ENCODE peak calls at places on chromosome 15, in nine cellular contexts. X, H, I, R, F, D, M, B and Y are unnamed samples.

GRCh38 chr15:83365370-83365938 is 81.0 kb upstream of the BNC1 start:
- DNase-seq in X (peak), H (peak), I (peak), R (peak), F (peak), D (no peak), M (no peak), B (peak), Y (no peak)

GRCh38 chr15:22888120-22888859 is 49.8 kb downstream of the NIPA2 start:
- DNase-seq in X (peak), H (no peak), I (peak), R (peak), F (peak), D (no peak), M (no peak), B (peak), Y (peak)

GRCh38 chr15:62498711-62499110 is 333.6 kb upstream of the C2CD4B start:
- DNase-seq in X (no peak), H (no peak), I (no peak), R (no peak), F (no peak), D (no peak), M (no peak), B (no peak), Y (no peak)

GRCh38 chr15:90004252-90004651 is 3.1 kb downstream of the ZNF710 start:
- DNase-seq in X (peak), H (peak), I (no peak), R (no peak), F (no peak), D (no peak), M (no peak), B (no peak), Y (no peak)

GRCh38 chr15:82132116-82132515 is 86.3 kb upstream of the MEX3B start:
- DNase-seq in X (no peak), H (no peak), I (no peak), R (no peak), F (no peak), D (no peak), M (no peak), B (peak), Y (no peak)

GRCh38 chr15:68528891-68529290 is 49.9 kb upstream of the CORO2B start:
- DNase-seq in X (no peak), H (no peak), I (no peak), R (no peak), F (no peak), D (no peak), M (no peak), B (peak), Y (peak)

GRCh38 chr15:70281811-70282307 is 184.1 kb upstream of the TLE3 start:
- DNase-seq in X (no peak), H (no peak), I (no peak), R (no peak), F (no peak), D (no peak), M (no peak), B (peak), Y (no peak)

GRCh38 chr15:78822514-78822913 is 11.2 kb upstream of the ADAMTS7 start:
- DNase-seq in X (no peak), H (no peak), I (no peak), R (no peak), F (no peak), D (no peak), M (no peak), B (no peak), Y (no peak)

GRCh38 chr15:88518903-88519302 is 27.6 kb downstream of the DET1 start:
- DNase-seq in X (no peak), H (no peak), I (no peak), R (no peak), F (no peak), D (no peak), M (no peak), B (no peak), Y (no peak)

GRCh38 chr15:78695849-78696248 is 54.8 kb upstream of the CHRNB4 start:
- DNase-seq in X (no peak), H (no peak), I (no peak), R (no peak), F (no peak), D (no peak), M (peak), B (no peak), Y (no peak)

GRCh38 chr15:80585544-80586018 is 109.5 kb upstream of the ABHD17C start:
- DNase-seq in X (no peak), H (no peak), I (no peak), R (no peak), F (no peak), D (no peak), M (no peak), B (no peak), Y (no peak)

GRCh38 chr15:80419546-80419945 is 15.4 kb downstream of the ARNT2 start:
- DNase-seq in X (no peak), H (no peak), I (no peak), R (no peak), F (no peak), D (no peak), M (no peak), B (peak), Y (no peak)

GRCh38 chr15:94535298-94536048 is 304.1 kb downstream of the MCTP2 start:
- DNase-seq in X (no peak), H (no peak), I (no peak), R (no peak), F (no peak), D (no peak), M (no peak), B (no peak), Y (no peak)

GRCh38 chr15:80210612-80211554 is 41.1 kb downstream of the CTXND1 start:
- DNase-seq in X (no peak), H (no peak), I (no peak), R (no peak), F (no peak), D (no peak), M (no peak), B (no peak), Y (no peak)

GRCh38 chr15:38002883-38003477 is 68.5 kb downstream of the TMCO5A start:
- DNase-seq in X (peak), H (peak), I (no peak), R (no peak), F (peak), D (no peak), M (peak), B (peak), Y (peak)

GRCh38 chr15:70795311-70795665 is 31.9 kb upstream of the UACA start:
- DNase-seq in X (peak), H (no peak), I (peak), R (peak), F (peak), D (no peak), M (no peak), B (peak), Y (peak)

GRCh38 chr15:72222433-72222832 is 8.6 kb downstream of the PKM start:
- DNase-seq in X (no peak), H (peak), I (no peak), R (peak), F (no peak), D (no peak), M (peak), B (no peak), Y (no peak)

GRCh38 chr15:61653110-61653509 is 407.1 kb downstream of the VPS13C start:
- DNase-seq in X (no peak), H (peak), I (no peak), R (no peak), F (no peak), D (no peak), M (peak), B (peak), Y (no peak)

GRCh38 chr15:58506064-58506490 is 74.3 kb downstream of the LIPC start:
- DNase-seq in X (no peak), H (no peak), I (no peak), R (no peak), F (no peak), D (no peak), M (no peak), B (no peak), Y (no peak)

GRCh38 chr15:85753261-85753660 is 41.5 kb downstream of the KLHL25 start:
- DNase-seq in X (no peak), H (no peak), I (no peak), R (no peak), F (no peak), D (no peak), M (no peak), B (no peak), Y (no peak)

GRCh38 chr15:63600646-63601025 is 3.4 kb downstream of the FBXL22 start:
- DNase-seq in X (peak), H (peak), I (peak), R (peak), F (no peak), D (peak), M (peak), B (peak), Y (peak)
- TF ChIP-seq CTCF in X (no peak), H (peak), I (no peak), R (peak), F (no peak), D (no peak), M (no peak), B (no peak), Y (no peak)

GRCh38 chr15:101489236-101489632 is 273 bp downstream of the PCSK6 start:
- DNase-seq in X (peak), H (peak), I (no peak), R (peak), F (no peak), D (no peak), M (no peak), B (no peak), Y (no peak)
- H3K4me3 ChIP-seq in X (no peak), H (peak), I (no peak), R (peak), F (peak), D (peak), M (peak), B (no peak), Y (no peak)

DNA sequence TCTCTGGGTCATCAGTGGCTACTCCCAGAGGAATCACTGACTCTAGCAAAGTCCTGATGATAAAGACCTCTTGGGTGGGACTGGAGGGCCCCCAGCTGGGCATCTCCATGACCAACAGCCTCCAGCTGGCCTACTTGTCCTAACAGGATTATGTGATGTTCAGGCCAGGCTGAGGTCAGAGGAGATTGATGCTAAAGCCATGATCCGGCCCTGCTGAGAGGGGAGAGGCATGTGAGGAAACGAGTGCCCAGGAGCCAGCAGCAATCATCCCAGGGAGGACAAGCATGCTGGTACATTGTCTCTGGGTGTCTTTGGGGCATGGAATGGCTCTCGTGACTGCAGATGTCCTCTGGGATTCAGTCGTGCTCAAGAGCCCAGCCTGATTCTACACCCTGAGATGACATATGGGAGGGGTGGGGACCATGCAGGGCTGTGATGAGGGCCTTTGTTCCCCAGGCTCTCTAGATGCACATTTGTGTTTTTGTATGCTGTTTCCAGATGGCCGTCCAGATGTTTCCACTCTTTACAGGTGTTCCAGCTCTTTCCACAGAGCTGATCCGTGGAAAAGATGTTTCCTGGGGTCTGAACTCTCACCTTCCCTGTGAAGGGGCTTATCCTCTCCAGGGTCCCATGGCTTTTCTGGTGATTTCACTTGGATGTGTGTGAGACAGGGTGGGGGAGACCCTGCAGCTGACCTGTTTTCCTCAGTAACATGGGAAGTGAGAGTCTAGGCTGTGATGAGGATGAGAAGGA is 20.2 kb downstream of the SLC24A1 start:
- DNase-seq in X (no peak), H (no peak), I (no peak), R (no peak), F (no peak), D (no peak), M (no peak), B (no peak), Y (no peak)
- TF ChIP-seq CTCF in X (no peak), H (no peak), I (no peak), R (no peak), F (no peak), D (no peak), M (no peak), B (no peak), Y (no peak)

GRCh38 chr15:100901702-100902435 is 17.3 kb upstream of the LRRK1 start:
- DNase-seq in X (no peak), H (peak), I (no peak), R (no peak), F (no peak), D (no peak), M (no peak), B (no peak), Y (no peak)
- H3K4me3 ChIP-seq in X (no peak), H (peak), I (no peak), R (no peak), F (no peak), D (peak), M (no peak), B (no peak), Y (no peak)

GRCh38 chr15:56732881-56733130 is 503 bp downstream of the ZNF280D start:
- DNase-seq in X (no peak), H (no peak), I (no peak), R (peak), F (no peak), D (no peak), M (no peak), B (peak), Y (no peak)

GRCh38 chr15:56732135-56732880 is 1.0 kb downstream of the ZNF280D start:
- DNase-seq in X (no peak), H (no peak), I (no peak), R (peak), F (no peak), D (no peak), M (no peak), B (peak), Y (peak)

GRCh38 chr15:56731571-56731970 is 1.7 kb downstream of the ZNF280D start:
- DNase-seq in X (no peak), H (no peak), I (no peak), R (no peak), F (no peak), D (no peak), M (no peak), B (no peak), Y (no peak)

GRCh38 chr15:56734013-56734625 is 810 bp upstream of the ZNF280D start:
- DNase-seq in X (no peak), H (no peak), I (no peak), R (no peak), F (no peak), D (no peak), M (no peak), B (no peak), Y (no peak)

GRCh38 chr15:56733131-56734012 is at the start of gene ZNF280D:
- DNase-seq in X (no peak), H (peak), I (peak), R (peak), F (peak), D (peak), M (peak), B (peak), Y (peak)
- TF ChIP-seq CTCF in X (no peak), H (no peak), I (no peak), R (no peak), F (no peak), D (no peak), M (no peak), B (no peak), Y (no peak)

DNA sequence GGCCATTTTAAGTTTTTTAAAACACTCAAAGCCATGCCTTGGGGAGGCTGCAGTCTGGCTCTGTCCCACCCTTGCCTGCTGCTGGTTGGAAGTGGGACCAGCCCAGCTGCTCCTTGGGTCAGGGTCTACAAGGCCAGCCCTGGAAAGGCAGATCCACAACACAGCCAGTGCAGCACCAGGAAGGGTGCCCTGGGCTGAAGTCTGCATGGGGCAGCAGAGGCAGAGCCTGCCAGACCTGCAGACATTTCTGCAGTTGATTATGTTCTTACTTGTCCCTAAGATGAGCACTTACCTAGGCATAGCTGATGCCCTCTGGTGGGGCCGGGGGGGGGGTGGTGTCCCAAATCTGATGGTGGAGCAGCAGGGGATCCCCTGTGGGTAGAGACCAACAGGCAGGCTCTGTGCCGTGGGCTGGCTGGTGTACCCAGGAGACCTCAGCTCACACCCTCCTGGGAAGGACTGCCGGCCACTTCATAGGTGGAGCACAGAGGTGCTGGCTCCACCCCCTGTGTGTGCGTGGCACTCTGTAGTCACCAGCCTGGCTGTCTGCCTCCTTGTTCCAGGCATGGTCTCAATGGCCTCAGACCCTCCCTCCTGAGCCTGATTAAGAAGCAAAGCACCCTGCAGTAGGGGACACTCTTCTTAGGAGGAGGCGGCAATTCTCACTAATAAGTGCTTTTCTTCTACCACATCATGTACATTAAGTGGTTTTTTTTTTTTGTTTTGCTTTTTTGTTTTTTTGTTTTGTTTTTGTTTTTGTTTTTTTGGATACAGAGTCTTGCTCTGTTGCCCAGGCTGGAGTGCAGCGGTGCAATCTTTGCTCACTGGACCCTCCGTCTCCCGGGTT is 97.4 kb upstream of the KLF13 start:
- DNase-seq in X (peak), H (no peak), I (no peak), R (peak), F (no peak), D (no peak), M (no peak), B (no peak), Y (no peak)
- H3K4me3 ChIP-seq in X (no peak), H (no peak), I (no peak), R (no peak), F (no peak), D (no peak), M (no peak), B (no peak), Y (no peak)

DNA sequence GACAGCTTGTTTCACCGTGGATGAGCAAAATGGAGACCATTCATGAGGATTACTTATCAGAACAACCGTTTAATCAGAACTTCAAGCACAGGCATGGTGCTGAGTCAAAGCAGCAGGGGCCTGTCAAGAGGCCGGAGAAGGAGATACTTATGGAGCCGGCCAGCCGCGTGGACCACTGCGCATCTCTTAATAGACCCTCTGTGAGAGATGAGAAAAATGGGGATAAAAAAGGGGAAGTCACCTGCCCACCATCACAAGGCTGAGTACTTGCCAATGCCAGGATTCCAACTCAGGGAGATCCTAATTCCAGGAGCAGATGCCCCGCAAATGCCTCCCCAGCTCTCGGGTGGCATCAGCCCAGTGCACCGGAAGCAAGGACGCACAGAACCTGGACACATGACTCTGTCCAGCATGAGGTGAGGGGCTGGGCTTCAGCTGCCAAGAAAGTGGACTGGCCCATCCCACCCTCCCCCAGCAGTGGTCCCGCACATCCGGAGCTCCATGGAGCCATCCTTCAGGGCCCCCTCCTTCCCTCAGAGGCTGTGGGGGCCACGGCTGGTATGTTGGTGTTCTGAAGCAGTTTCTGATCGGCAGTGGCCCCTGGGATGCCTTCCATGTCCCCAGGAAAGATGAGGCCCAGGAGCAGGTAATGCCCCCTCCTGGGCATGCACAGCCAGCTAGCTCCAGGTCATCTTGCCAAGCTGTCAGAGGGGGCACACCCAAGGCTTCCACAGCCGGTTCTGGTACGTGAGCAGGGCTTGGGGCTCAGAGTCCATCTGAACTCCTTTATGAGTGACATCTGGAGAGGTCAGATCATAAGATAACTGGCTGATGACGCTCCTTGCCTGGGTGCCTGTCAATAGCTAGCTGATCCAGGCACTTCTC is 143.8 kb downstream of the ATP10A start:
- DNase-seq in X (no peak), H (no peak), I (no peak), R (no peak), F (no peak), D (no peak), M (no peak), B (no peak), Y (no peak)
- TF ChIP-seq CTCF in X (no peak), H (no peak), I (no peak), R (no peak), F (no peak), D (no peak), M (no peak), B (no peak), Y (no peak)

GRCh38 chr15:52021128-52021671 is 2.2 kb downstream of the MAPK6 start:
- DNase-seq in X (peak), H (no peak), I (peak), R (peak), F (peak), D (peak), M (peak), B (peak), Y (peak)
- H3K4me3 ChIP-seq in X (peak), H (peak), I (peak), R (peak), F (peak), D (peak), M (no peak), B (peak), Y (peak)

DNA sequence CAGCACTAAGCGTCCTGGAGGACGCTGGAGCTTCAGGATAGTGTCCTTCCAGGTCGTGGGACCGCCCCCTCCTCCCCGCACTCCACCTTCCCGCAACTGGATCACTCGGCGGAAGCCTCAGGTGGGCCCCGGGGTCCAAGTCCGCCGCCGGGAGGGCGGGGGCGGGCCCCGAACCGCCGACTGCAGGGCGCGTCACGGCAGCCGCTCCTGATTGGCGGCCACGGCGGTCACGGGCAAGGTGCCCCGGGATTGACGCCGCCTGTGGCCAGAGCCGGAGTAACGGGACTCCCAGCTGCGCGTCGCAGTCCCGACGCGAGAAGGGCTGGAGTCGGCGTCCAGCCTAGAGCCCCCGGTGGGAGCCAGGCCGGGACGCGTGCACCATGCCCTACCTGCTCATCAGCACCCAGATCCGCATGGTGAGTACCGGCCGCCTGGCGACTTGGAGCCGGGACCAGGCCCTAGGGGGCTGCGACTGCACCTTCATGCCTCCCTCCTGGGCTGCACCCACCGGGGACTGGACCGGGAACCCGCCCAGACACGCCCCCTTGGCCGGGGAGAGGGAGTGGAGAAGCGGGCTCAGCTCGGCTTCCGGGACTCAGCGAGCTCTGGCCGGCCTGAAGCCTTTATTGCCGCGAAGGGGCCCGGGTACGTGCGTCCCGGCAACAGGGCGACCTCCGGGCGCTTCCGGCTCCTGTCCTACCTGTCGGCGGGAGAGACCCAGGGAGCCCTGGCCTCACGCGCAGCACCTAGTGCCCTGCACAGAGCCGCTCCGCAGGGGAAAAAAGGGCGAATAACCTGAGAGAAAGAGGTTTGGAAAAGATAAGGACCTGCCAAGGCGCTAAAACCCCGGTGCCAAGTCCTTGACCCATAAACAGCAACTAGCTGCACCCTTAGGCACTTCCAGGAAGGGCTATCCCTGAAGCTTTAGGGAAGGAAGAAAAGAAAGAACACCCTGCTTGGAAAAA is at the start of gene GCHFR:
- DNase-seq in X (peak), H (peak), I (no peak), R (peak), F (no peak), D (peak), M (peak), B (peak), Y (no peak)
- TF ChIP-seq CTCF in X (peak), H (peak), I (peak), R (peak), F (peak), D (peak), M (peak), B (peak), Y (peak)